ENCODE peak calls at places on chromosomes 12 and 14, in nine cellular contexts. R is suprapubic skin; C is brain microvascular endothelial cell; A is Peyer's patch; M is CD8-positive, alpha-beta memory T cell; V is neuronal stem cell; S is upper lobe of right lung; J is Karpas-422; K is tibial artery. B is an unnamed sample.

GRCh38 chr12:72141381-72141780 is 130.8 kb upstream of the TRHDE start:
- DNase-seq in A (no peak), V (no peak), R (no peak), K (no peak), C (peak; percentile 17), J (peak; percentile 65), M (no peak), S (no peak), B (no peak)

GRCh38 chr12:88834226-88834625 is 254.0 kb upstream of the KITLG start:
- DNase-seq in V (no peak), R (no peak), J (no peak), C (peak; percentile 6), K (no peak), M (no peak), S (no peak), A (no peak), B (no peak)

GRCh38 chr12:121786441-121786825 is 7.1 kb downstream of the RHOF start:
- DNase-seq in M (peak; percentile 54), J (no peak), S (peak; percentile 84), R (peak; percentile 74), K (no peak), V (no peak), C (peak; percentile 76), A (peak; percentile 82), B (peak; percentile 67)

GRCh38 chr14:102394717-102395378 is 32.1 kb downstream of the TECPR2 start:
- DNase-seq in R (no peak), J (no peak), C (no peak), M (no peak), A (no peak), S (no peak), V (no peak), K (no peak), B (no peak)

GRCh38 chr14:99724939-99725773 is 41.1 kb downstream of the CYP46A1 start:
- DNase-seq in C (no peak), A (peak; percentile 43), S (peak; percentile 44), J (no peak), V (no peak), K (no peak), R (peak; percentile 42), M (no peak), B (no peak)

GRCh38 chr14:24710403-24711063 is 76.5 kb upstream of the GZMB start:
- DNase-seq in J (peak; percentile 89), R (no peak), S (no peak), A (no peak), K (peak; percentile 39), M (peak; percentile 39), V (peak; percentile 59), C (peak; percentile 47), B (peak; percentile 19)

GRCh38 chr14:32460267-32460666 is 131.2 kb downstream of the AKAP6 start:
- DNase-seq in S (no peak), K (no peak), J (no peak), A (no peak), C (no peak), R (no peak), M (no peak), V (no peak), B (no peak)

GRCh38 chr12:56142184-56142784 is 10.1 kb upstream of the MYL6B start:
- DNase-seq in C (no peak), R (no peak), A (no peak), S (no peak), M (no peak), J (no peak), V (no peak), K (no peak), B (no peak)

GRCh38 chr12:14394317-14395058 is 29.0 kb downstream of the ATF7IP start:
- DNase-seq in M (no peak), C (peak; percentile 78), K (peak; percentile 37), V (peak; percentile 63), A (no peak), S (no peak), J (peak; percentile 93), R (no peak), B (peak; percentile 56)

GRCh38 chr12:52837341-52837741 is 3.2 kb upstream of the KRT79 start:
- DNase-seq in A (no peak), R (no peak), K (no peak), J (no peak), C (peak; percentile 92), V (no peak), S (no peak), M (no peak), B (peak; percentile 66)

GRCh38 chr12:47949441-47950341 is 13.7 kb upstream of the TMEM106C start:
- DNase-seq in V (peak; percentile 76), R (peak; percentile 85), A (peak; percentile 89), J (peak; percentile 77), S (peak; percentile 91), M (peak; percentile 29), K (peak; percentile 63), C (peak; percentile 61), B (no peak)

GRCh38 chr12:116540617-116541152 is 18.5 kb upstream of the MAP1LC3B2 start:
- DNase-seq in V (no peak), R (no peak), K (no peak), C (no peak), M (no peak), J (no peak), A (no peak), S (no peak), B (no peak)

GRCh38 chr12:6851921-6852650 is at the start of gene USP5:
- DNase-seq in M (peak; percentile 97), R (peak; percentile 99), J (peak; percentile 99), A (peak; percentile 99), C (peak; percentile 100), V (peak; percentile 99), S (peak; percentile 100), K (peak; percentile 99), B (peak; percentile 99)

GRCh38 chr12:6852651-6853354 is 853 bp downstream of the USP5 start:
- DNase-seq in S (no peak), J (peak; percentile 80), C (peak; percentile 44), K (peak; percentile 67), R (no peak), M (peak; percentile 38), V (no peak), A (no peak), B (peak; percentile 51)

GRCh38 chr12:6854036-6854435 is 2.1 kb downstream of the USP5 start:
- DNase-seq in K (no peak), S (no peak), J (no peak), C (no peak), M (no peak), A (no peak), V (no peak), R (no peak), B (no peak)

GRCh38 chr12:6855322-6855721 is 3.4 kb downstream of the USP5 start:
- DNase-seq in S (no peak), R (no peak), V (no peak), C (no peak), J (no peak), K (no peak), M (no peak), A (no peak), B (no peak)

GRCh38 chr12:6853626-6854025 is 1.7 kb downstream of the USP5 start:
- DNase-seq in A (no peak), S (no peak), R (no peak), M (no peak), V (no peak), J (no peak), C (no peak), K (no peak), B (no peak)
- H3K4me3 ChIP-seq in A (no peak overlapping the region), S (no peak overlapping the region), R (no peak overlapping the region), M (peak overlapping the region; percentile 97), V (no peak overlapping the region), J (peak overlapping the region; percentile 90), C (no peak overlapping the region), K (peak overlapping the region; percentile 69), B (no peak overlapping the region)

GRCh38 chr14:103925316-103925715 is 2.9 kb upstream of the TDRD9 start:
- DNase-seq in J (peak; percentile 77), K (no peak), R (no peak), A (no peak), M (no peak), C (no peak), V (no peak), S (no peak), B (no peak)

GRCh38 chr14:103927566-103927965 is 690 bp upstream of the TDRD9 start:
- DNase-seq in R (no peak), A (no peak), S (no peak), C (no peak), M (no peak), K (no peak), J (no peak), V (no peak), B (no peak)

GRCh38 chr14:103930051-103930604 is 1.9 kb downstream of the TDRD9 start:
- DNase-seq in V (no peak), C (no peak), M (no peak), R (no peak), K (no peak), J (no peak), S (no peak), A (no peak), B (no peak)

GRCh38 chr14:103931422-103931821 is 3.2 kb downstream of the TDRD9 start:
- DNase-seq in R (no peak), V (no peak), K (no peak), J (no peak), A (no peak), S (no peak), M (no peak), C (no peak), B (no peak)

GRCh38 chr14:103928011-103928890 is at the start of gene TDRD9:
- DNase-seq in C (no peak), J (no peak), V (no peak), M (no peak), R (no peak), S (no peak), K (no peak), A (no peak), B (no peak)
- H3K4me3 ChIP-seq in C (no peak within 1 kb of the TSS), J (no peak within 1 kb of the TSS), V (no peak within 1 kb of the TSS), M (no peak within 1 kb of the TSS), R (no peak within 1 kb of the TSS), S (no peak within 1 kb of the TSS), K (no peak within 1 kb of the TSS), A (no peak within 1 kb of the TSS), B (no peak within 1 kb of the TSS)

DNA sequence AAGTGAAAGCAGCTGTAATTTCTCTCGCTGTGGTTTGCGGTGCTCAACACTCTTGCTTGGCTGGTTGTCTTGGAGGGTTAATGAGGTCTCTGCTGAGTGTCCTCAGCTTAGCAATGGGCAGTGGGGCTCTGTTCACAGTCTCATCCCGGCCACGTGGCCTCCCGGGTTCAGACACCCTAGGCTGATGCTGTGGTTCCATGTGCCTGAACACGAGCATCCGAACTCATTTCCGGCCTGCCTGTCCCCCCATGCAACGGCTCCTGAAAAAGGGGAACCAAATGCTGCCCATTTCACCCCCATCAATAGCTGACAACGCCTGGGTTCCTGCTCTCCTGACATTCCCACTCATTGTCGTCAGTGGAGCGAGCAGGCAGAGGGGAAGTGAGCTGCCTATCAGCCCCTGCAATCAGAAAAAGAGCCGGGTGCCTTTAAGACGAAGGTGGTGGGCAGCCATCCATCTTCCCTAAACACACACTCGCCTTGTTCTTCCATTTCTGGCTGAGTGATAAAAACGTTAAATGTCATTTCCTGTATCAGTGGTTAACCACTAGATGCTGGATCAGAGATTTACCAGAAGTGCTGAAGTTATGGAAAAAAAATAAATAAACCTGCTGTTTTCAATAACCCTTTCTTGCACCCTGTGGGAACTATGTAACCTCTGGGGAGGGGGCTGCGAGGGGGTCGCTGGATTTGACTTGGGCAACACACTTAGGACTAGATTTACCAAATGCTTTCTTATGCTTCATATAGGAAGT is 60.3 kb upstream of the BCL2L14 start:
- DNase-seq in C (peak; percentile 44), S (peak; percentile 76), V (no peak), R (no peak), M (peak; percentile 22), A (no peak), K (peak; percentile 71), J (peak; percentile 45), B (peak; percentile 37)
- H3K4me3 ChIP-seq in C (no peak overlapping the region), S (no peak overlapping the region), V (no peak overlapping the region), R (peak overlapping the region; percentile 8), M (peak overlapping the region; percentile 40), A (peak overlapping the region; percentile 37), K (no peak overlapping the region), J (no peak overlapping the region), B (no peak overlapping the region)

GRCh38 chr12:93626160-93626559 is 51.0 kb upstream of the CRADD start:
- DNase-seq in A (no peak), V (no peak), S (no peak), R (no peak), K (no peak), J (no peak), C (no peak), M (no peak), B (no peak)
- H3K4me3 ChIP-seq in A (no peak overlapping the region), V (no peak overlapping the region), S (no peak overlapping the region), R (no peak overlapping the region), K (no peak overlapping the region), J (no peak overlapping the region), C (no peak overlapping the region), M (no peak overlapping the region), B (no peak overlapping the region)